ENCODE peak calls at places on chromosomes 11 and 22, in six cellular contexts. One of them, this sample, is unnamed.

GRCh38 chr22:48651036-48651890 is 1176.4 kb downstream of the BRD1 start:
- DNase-seq in H9: no peak
- DNase-seq in IMR-90: no peak
- DNase-seq in neuronal stem cell: no peak
- DNase-seq in mesendoderm: no peak
- DNase-seq in H1: no peak
- DNase-seq in this sample: no peak

GRCh38 chr11:6735306-6735705 is 36.5 kb downstream of the OR2AG2 start:
- DNase-seq in H9: no peak
- DNase-seq in IMR-90: no peak
- DNase-seq in neuronal stem cell: no peak
- DNase-seq in mesendoderm: no peak
- DNase-seq in H1: no peak
- DNase-seq in this sample: no peak

GRCh38 chr11:34219862-34220490 is 114.5 kb downstream of the NAT10 start:
- DNase-seq in H9: no peak
- DNase-seq in IMR-90: no peak
- DNase-seq in neuronal stem cell: no peak
- DNase-seq in mesendoderm: no peak
- DNase-seq in H1: no peak
- DNase-seq in this sample: no peak

GRCh38 chr11:69122642-69123431 is 32.9 kb upstream of the SMIM38 start:
- DNase-seq in H9: peak
- DNase-seq in IMR-90: peak
- DNase-seq in neuronal stem cell: peak
- DNase-seq in mesendoderm: peak
- DNase-seq in H1: peak
- DNase-seq in this sample: peak

GRCh38 chr11:46537851-46538295 is 56.0 kb downstream of the AMBRA1 start:
- DNase-seq in H9: peak
- DNase-seq in IMR-90: peak
- DNase-seq in neuronal stem cell: peak
- DNase-seq in mesendoderm: peak
- DNase-seq in H1: peak
- DNase-seq in this sample: peak

GRCh38 chr11:17528181-17528691 is 16.0 kb downstream of the USH1C start:
- DNase-seq in H9: peak
- DNase-seq in IMR-90: peak
- DNase-seq in neuronal stem cell: no peak
- DNase-seq in mesendoderm: peak
- DNase-seq in H1: peak
- DNase-seq in this sample: peak

GRCh38 chr11:14969922-14970323 is 2.2 kb downstream of the CALCA start:
- DNase-seq in H9: peak
- DNase-seq in IMR-90: peak
- DNase-seq in neuronal stem cell: peak
- DNase-seq in mesendoderm: peak
- DNase-seq in H1: peak
- DNase-seq in this sample: peak

GRCh38 chr22:42062506-42063190 is 8.0 kb downstream of the NAGA start:
- DNase-seq in H9: no peak
- DNase-seq in IMR-90: no peak
- DNase-seq in neuronal stem cell: no peak
- DNase-seq in mesendoderm: no peak
- DNase-seq in H1: peak
- DNase-seq in this sample: no peak

GRCh38 chr11:15843309-15843857 is 513.0 kb downstream of the SOX6 start:
- DNase-seq in H9: peak
- DNase-seq in IMR-90: peak
- DNase-seq in neuronal stem cell: peak
- DNase-seq in mesendoderm: no peak
- DNase-seq in H1: no peak
- DNase-seq in this sample: no peak

GRCh38 chr11:102451693-102452460 is 688 bp downstream of the TMEM123 start:
- DNase-seq in H9: peak
- DNase-seq in IMR-90: peak
- DNase-seq in neuronal stem cell: peak
- DNase-seq in mesendoderm: peak
- DNase-seq in H1: peak
- DNase-seq in this sample: peak
- H2BK120ac ChIP-seq in H9: peak
- H2BK120ac ChIP-seq in IMR-90: peak
- H2BK120ac ChIP-seq in neuronal stem cell: no peak
- H2BK120ac ChIP-seq in mesendoderm: no peak
- H2BK120ac ChIP-seq in H1: no peak
- H2BK120ac ChIP-seq in this sample: no peak

GRCh38 chr11:122181893-122182292 is 65.9 kb upstream of the BLID start:
- DNase-seq in H9: no peak
- DNase-seq in IMR-90: no peak
- DNase-seq in neuronal stem cell: no peak
- DNase-seq in mesendoderm: no peak
- DNase-seq in H1: no peak
- DNase-seq in this sample: no peak
- H3K27ac ChIP-seq in H9: no peak
- H3K27ac ChIP-seq in IMR-90: peak
- H3K27ac ChIP-seq in neuronal stem cell: no peak
- H3K27ac ChIP-seq in mesendoderm: no peak
- H3K27ac ChIP-seq in H1: no peak
- H3K27ac ChIP-seq in this sample: peak

GRCh38 chr11:123261345-123262106 is 66.5 kb upstream of the CLMP start:
- DNase-seq in H9: peak
- DNase-seq in IMR-90: peak
- DNase-seq in neuronal stem cell: peak
- DNase-seq in mesendoderm: peak
- DNase-seq in H1: peak
- DNase-seq in this sample: peak
- H2BK15ac ChIP-seq in H9: no peak
- H2BK15ac ChIP-seq in IMR-90: peak
- H2BK15ac ChIP-seq in neuronal stem cell: no peak
- H2BK15ac ChIP-seq in mesendoderm: no peak
- H2BK15ac ChIP-seq in H1: peak
- H2BK15ac ChIP-seq in this sample: no peak

GRCh38 chr11:86167499-86168161 is 76.9 kb upstream of the EED start:
- DNase-seq in H9: no peak
- DNase-seq in IMR-90: no peak
- DNase-seq in neuronal stem cell: no peak
- DNase-seq in mesendoderm: no peak
- DNase-seq in H1: no peak
- DNase-seq in this sample: peak
- H2BK120ac ChIP-seq in H9: no peak
- H2BK120ac ChIP-seq in IMR-90: no peak
- H2BK120ac ChIP-seq in neuronal stem cell: no peak
- H2BK120ac ChIP-seq in mesendoderm: no peak
- H2BK120ac ChIP-seq in H1: no peak
- H2BK120ac ChIP-seq in this sample: peak

GRCh38 chr11:123307276-123307675 is 112.2 kb upstream of the CLMP start:
- DNase-seq in H9: no peak
- DNase-seq in IMR-90: no peak
- DNase-seq in neuronal stem cell: no peak
- DNase-seq in mesendoderm: no peak
- DNase-seq in H1: no peak
- DNase-seq in this sample: no peak
- H3K27ac ChIP-seq in H9: no peak
- H3K27ac ChIP-seq in IMR-90: no peak
- H3K27ac ChIP-seq in neuronal stem cell: no peak
- H3K27ac ChIP-seq in mesendoderm: no peak
- H3K27ac ChIP-seq in H1: no peak
- H3K27ac ChIP-seq in this sample: no peak

GRCh38 chr11:64055077-64055476 is 19.3 kb downstream of the FLRT1 start:
- DNase-seq in H9: no peak
- DNase-seq in IMR-90: no peak
- DNase-seq in neuronal stem cell: no peak
- DNase-seq in mesendoderm: peak
- DNase-seq in H1: no peak
- DNase-seq in this sample: no peak

GRCh38 chr11:64056213-64056785 is 20.6 kb downstream of the FLRT1 start:
- DNase-seq in H9: no peak
- DNase-seq in IMR-90: no peak
- DNase-seq in neuronal stem cell: no peak
- DNase-seq in mesendoderm: no peak
- DNase-seq in H1: no peak
- DNase-seq in this sample: no peak

GRCh38 chr11:64058494-64058893 is 22.8 kb downstream of the FLRT1 start:
- DNase-seq in H9: no peak
- DNase-seq in IMR-90: no peak
- DNase-seq in neuronal stem cell: no peak
- DNase-seq in mesendoderm: no peak
- DNase-seq in H1: no peak
- DNase-seq in this sample: no peak

GRCh38 chr11:64057890-64058289 is 22.2 kb downstream of the FLRT1 start:
- DNase-seq in H9: no peak
- DNase-seq in IMR-90: no peak
- DNase-seq in neuronal stem cell: no peak
- DNase-seq in mesendoderm: no peak
- DNase-seq in H1: no peak
- DNase-seq in this sample: no peak

GRCh38 chr11:64056861-64057260 is 21.1 kb downstream of the FLRT1 start:
- DNase-seq in H9: no peak
- DNase-seq in IMR-90: no peak
- DNase-seq in neuronal stem cell: no peak
- DNase-seq in mesendoderm: no peak
- DNase-seq in H1: no peak
- DNase-seq in this sample: no peak
- H2BK15ac ChIP-seq in H9: no peak
- H2BK15ac ChIP-seq in IMR-90: no peak
- H2BK15ac ChIP-seq in neuronal stem cell: no peak
- H2BK15ac ChIP-seq in mesendoderm: no peak
- H2BK15ac ChIP-seq in H1: no peak
- H2BK15ac ChIP-seq in this sample: no peak

GRCh38 chr11:78427615-78428272 is 10.1 kb upstream of the GAB2 start:
- DNase-seq in H9: no peak
- DNase-seq in IMR-90: no peak
- DNase-seq in neuronal stem cell: no peak
- DNase-seq in mesendoderm: no peak
- DNase-seq in H1: no peak
- DNase-seq in this sample: no peak
- H2BK120ac ChIP-seq in H9: no peak
- H2BK120ac ChIP-seq in IMR-90: no peak
- H2BK120ac ChIP-seq in neuronal stem cell: no peak
- H2BK120ac ChIP-seq in mesendoderm: no peak
- H2BK120ac ChIP-seq in H1: no peak
- H2BK120ac ChIP-seq in this sample: no peak